ENCODE peak calls at places on chromosomes 11 and 22, in four cellular contexts. Q is HFF-Myc, S is sigmoid colon, T is IMR-90. N is an unnamed sample.

GRCh38 chr11:41872458-41872857 is 413.0 kb upstream of the LRRC4C start:
- DNase-seq in T (no peak), Q (no peak), S (no peak), N (no peak)

GRCh38 chr22:40414838-40415505 is 44.6 kb downstream of the SGSM3 start:
- DNase-seq in T (no peak), S (no peak), Q (no peak), N (no peak)

GRCh38 chr11:112085822-112086421 is 634 bp downstream of the TIMM8B start:
- DNase-seq in S (no peak), Q (no peak), T (peak; percentile 17), N (no peak)

GRCh38 chr11:133678211-133678610 is 145.9 kb upstream of the OPCML start:
- DNase-seq in Q (no peak), S (no peak), T (no peak), N (no peak)

GRCh38 chr11:131982154-131982553 is 611.7 kb downstream of the NTM start:
- DNase-seq in T (no peak), Q (no peak), S (no peak), N (no peak)

GRCh38 chr11:34358258-34358665 is 452 bp upstream of the ABTB2 start:
- DNase-seq in S (peak; percentile 88), T (peak; percentile 24), Q (no peak), N (no peak)

GRCh38 chr22:16563555-16564520 is 28.8 kb downstream of the CCT8L2 start:
- DNase-seq in T (no peak), S (no peak), Q (no peak), N (no peak)

GRCh38 chr11:117815262-117815803 is 9.2 kb downstream of the FXYD2 start:
- DNase-seq in S (no peak), Q (no peak), T (no peak), N (no peak)

GRCh38 chr11:17763703-17764102 is 29.1 kb downstream of the KCNC1 start:
- DNase-seq in T (no peak), Q (no peak), S (no peak), N (no peak)

GRCh38 chr11:88246680-88247079 is 71.4 kb upstream of the RAB38 start:
- DNase-seq in T (peak; percentile 86), Q (peak; percentile 7), S (no peak), N (no peak)

GRCh38 chr11:94171693-94172440 is 43.2 kb downstream of the PANX1 start:
- DNase-seq in T (peak; percentile 50), S (no peak), Q (no peak), N (no peak)

GRCh38 chr11:33690290-33691050 is 10.2 kb downstream of the C11orf91 start:
- DNase-seq in S (peak; percentile 89), Q (peak; percentile 78), T (peak; percentile 99), N (no peak)

GRCh38 chr11:73961321-73961720 is 10.5 kb downstream of the DNAJB13 start:
- DNase-seq in S (no peak), T (peak; percentile 54), Q (no peak), N (no peak)

GRCh38 chr11:102964867-102965266 is 9.3 kb upstream of the MMP13 start:
- DNase-seq in S (no peak), Q (no peak), T (no peak), N (no peak)

GRCh38 chr11:75453916-75454655 is 21.1 kb upstream of the KLHL35 start:
- DNase-seq in S (no peak), Q (no peak), T (peak; percentile 82), N (no peak)

GRCh38 chr11:65496304-65497140 is 2.3 kb upstream of the MALAT1 start:
- DNase-seq in Q (peak; percentile 65), S (peak; percentile 76), T (peak; percentile 48), N (no peak)

GRCh38 chr11:45918331-45918941 is 759 bp upstream of the PEX16 start:
- DNase-seq in S (peak; percentile 94), T (peak; percentile 64), Q (peak; percentile 19), N (no peak)

GRCh38 chr11:7019500-7020182 is 505 bp downstream of the ZNF214 start:
- DNase-seq in Q (no peak), S (peak; percentile 71), T (peak; percentile 20), N (peak; percentile 74)

GRCh38 chr11:11464555-11464954 is 111.5 kb upstream of the CSNK2A3 start:
- DNase-seq in T (peak; percentile 34), Q (no peak), S (no peak), N (no peak)
- TF ChIP-seq CTCF in T (no peak), Q (no peak), S (no peak), N (no peak)

GRCh38 chr22:47309476-47309875 is 547.0 kb downstream of the TBC1D22A start:
- DNase-seq in Q (no peak), T (no peak), S (no peak), N (no peak)

GRCh38 chr22:47309946-47310345 is 547.5 kb downstream of the TBC1D22A start:
- DNase-seq in T (no peak), Q (no peak), S (no peak), N (peak; percentile 18)

GRCh38 chr22:47307326-47307725 is 544.9 kb downstream of the TBC1D22A start:
- DNase-seq in T (peak; percentile 57), Q (peak; percentile 17), S (no peak), N (peak; percentile 22)

GRCh38 chr22:47308886-47309285 is 546.4 kb downstream of the TBC1D22A start:
- DNase-seq in T (no peak), Q (no peak), S (no peak), N (peak; percentile 13)

GRCh38 chr22:47307812-47308211 is 545.4 kb downstream of the TBC1D22A start:
- DNase-seq in T (peak; percentile 49), Q (no peak), S (no peak), N (peak; percentile 2)
- TF ChIP-seq CTCF in T (no peak), Q (no peak), S (no peak), N (no peak)

GRCh38 chr22:50483556-50483955 is 2.2 kb downstream of the ADM2 start:
- DNase-seq in T (no peak), Q (no peak), S (peak; percentile 68), N (no peak)

GRCh38 chr22:50486561-50487289 is at the start of gene MIOX:
- DNase-seq in T (no peak), S (no peak), Q (no peak), N (no peak)

GRCh38 chr22:50483977-50484853 is 2.4 kb upstream of the MIOX start:
- DNase-seq in T (no peak), S (no peak), Q (no peak), N (no peak)

GRCh38 chr22:50487290-50488005 is 789 bp downstream of the MIOX start:
- DNase-seq in Q (no peak), S (no peak), T (no peak), N (no peak)

DNA sequence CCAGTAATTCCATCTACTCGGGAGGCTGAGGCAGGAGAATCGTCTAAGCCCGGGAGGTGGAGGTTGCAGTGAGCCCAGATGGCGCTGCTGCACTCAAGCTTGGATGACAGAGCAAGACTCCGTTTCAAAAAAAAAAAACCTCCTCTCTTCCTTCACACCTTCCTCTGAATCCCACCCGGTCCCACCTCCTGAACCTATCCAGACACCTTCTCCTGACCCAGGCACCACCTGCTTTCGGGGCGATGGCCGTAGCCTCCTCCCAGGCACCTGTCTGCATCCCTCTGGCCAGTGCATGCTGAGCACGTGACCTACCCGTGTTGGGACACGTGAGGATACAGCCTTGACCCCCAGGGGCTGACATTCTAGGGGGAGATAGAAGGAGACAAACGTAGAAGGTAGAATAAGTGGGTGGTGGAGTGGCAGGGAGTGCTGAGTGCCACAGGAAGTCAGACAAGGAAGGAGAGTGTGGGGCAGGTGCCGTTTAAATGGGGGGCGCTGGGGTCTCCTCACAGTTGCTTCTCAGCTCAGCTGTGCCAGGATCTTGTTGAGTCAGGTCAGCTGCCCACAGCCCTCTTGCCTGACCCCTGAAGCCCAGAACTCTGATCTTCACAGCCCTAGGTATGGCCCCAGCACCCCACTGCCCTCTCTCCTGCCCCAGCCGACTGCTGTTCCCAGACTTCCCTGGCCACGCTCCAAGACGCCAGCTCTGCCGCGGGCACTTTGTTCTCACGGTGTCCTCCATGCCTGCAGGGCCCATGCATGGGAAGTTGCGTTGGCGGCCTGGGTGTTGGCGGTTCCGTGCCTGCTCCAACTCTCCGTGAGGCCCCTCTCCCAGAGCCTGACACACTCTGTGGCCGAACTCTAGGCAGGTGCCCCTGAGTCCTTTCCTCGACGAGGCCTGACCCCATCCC is 1.2 kb upstream of the MIOX start:
- DNase-seq in Q (no peak), S (no peak), T (no peak), N (no peak)
- TF ChIP-seq CTCF in Q (no peak), S (no peak), T (no peak), N (no peak)

DNA sequence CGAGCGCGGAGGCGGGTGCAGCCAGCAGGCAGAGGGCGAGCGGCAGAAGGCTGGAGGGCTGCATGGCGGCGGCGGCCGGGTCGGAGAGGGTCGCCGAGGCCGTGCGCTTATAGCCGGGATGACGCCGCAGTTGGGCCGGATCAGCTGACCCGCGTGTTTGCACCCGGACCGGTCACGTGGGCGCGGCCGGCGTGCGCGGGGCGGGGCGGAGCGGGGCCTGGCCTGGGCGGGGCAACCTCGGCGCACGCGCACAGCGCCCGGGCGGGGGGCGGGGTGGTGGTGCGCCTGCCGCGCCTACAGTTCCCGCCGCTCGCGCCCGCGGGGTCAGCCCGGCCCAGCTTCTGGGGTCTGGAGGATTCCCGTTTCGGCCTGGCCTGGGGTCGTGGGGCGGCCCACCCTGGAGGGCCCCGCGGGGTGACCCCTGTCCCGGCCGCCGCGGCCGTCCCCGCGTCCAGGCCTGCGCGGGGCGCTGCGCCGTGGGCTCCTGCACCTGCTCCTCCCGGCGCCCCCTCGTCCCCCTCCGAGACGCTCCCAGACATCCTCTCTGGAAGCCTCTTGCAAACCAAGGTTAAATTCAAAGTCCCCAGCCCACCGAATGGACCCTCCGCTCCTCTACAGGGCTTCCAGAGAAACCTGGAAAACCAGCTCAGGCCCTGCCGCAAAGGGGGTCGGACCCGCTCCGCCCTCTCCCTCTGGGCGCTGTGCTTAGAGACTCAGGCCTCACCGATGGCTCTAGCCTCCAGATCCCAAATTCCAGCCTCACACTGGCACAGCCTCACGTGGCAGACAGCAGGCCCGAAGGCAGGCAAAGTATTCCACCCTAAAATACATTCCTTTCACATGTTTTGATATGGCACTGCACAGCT is at the start of gene CTSD:
- DNase-seq in S (peak; percentile 94), T (peak; percentile 69), Q (no peak), N (peak; percentile 92)
- TF ChIP-seq CTCF in S (no peak), T (no peak), Q (no peak), N (peak; percentile 20)

GRCh38 chr11:114317738-114318137 is 21.5 kb downstream of the NNMT start:
- DNase-seq in S (no peak), Q (no peak), T (peak; percentile 67), N (no peak)
- TF ChIP-seq CTCF in S (no peak), Q (peak; percentile 61), T (peak; percentile 62), N (peak; percentile 69)

GRCh38 chr22:45159652-45160462 is 3.9 kb upstream of the NUP50 start:
- DNase-seq in S (no peak), Q (no peak), T (peak; percentile 38), N (no peak)
- TF ChIP-seq CTCF in S (no peak), Q (no peak), T (peak; percentile 6), N (peak; percentile 34)

N was measured in type B pancreatic cell.